ENCODE peak calls at places on chromosome 21, in four cellular contexts. Y is ovary, H is HFF-Myc, X is fibroblast of lung. T is an unnamed sample.

GRCh38 chr21:37380349-37381323 is 14.1 kb downstream of the DYRK1A start:
- DNase-seq in X (no peak), H (no peak), Y (no peak), T (no peak)

GRCh38 chr21:44880762-44881585 is 7.5 kb upstream of the PTTG1IP start:
- DNase-seq in Y (no peak), H (no peak), X (peak), T (no peak)

GRCh38 chr21:44755227-44755626 is 43.9 kb upstream of the TSPEAR start:
- DNase-seq in X (peak), H (no peak), Y (no peak), T (no peak)

GRCh38 chr21:45990741-45991605 is 9.4 kb downstream of the COL6A1 start:
- DNase-seq in Y (no peak), X (no peak), H (no peak), T (no peak)

GRCh38 chr21:41610042-41610839 is 102.3 kb upstream of the TMPRSS2 start:
- DNase-seq in H (no peak), X (peak), Y (no peak), T (no peak)

GRCh38 chr21:32130031-32130891 is 148.6 kb downstream of the MIS18A start:
- DNase-seq in Y (no peak), X (no peak), H (no peak), T (no peak)

GRCh38 chr21:39073717-39074116 is 109.5 kb downstream of the PSMG1 start:
- DNase-seq in H (no peak), X (no peak), Y (no peak), T (no peak)

GRCh38 chr21:44294391-44295162 is 5.3 kb upstream of the PFKL start:
- DNase-seq in Y (peak), H (no peak), X (peak), T (no peak)

GRCh38 chr21:41751621-41752020 is 15.2 kb downstream of the RIPK4 start:
- DNase-seq in Y (no peak), H (no peak), X (no peak), T (no peak)

GRCh38 chr21:40886931-40887330 is 40.0 kb upstream of the DSCAM start:
- DNase-seq in H (no peak), X (no peak), Y (no peak), T (no peak)

GRCh38 chr21:21034046-21034445 is 35.8 kb downstream of the NCAM2 start:
- DNase-seq in H (no peak), X (peak), Y (no peak), T (no peak)

GRCh38 chr21:32383812-32384211 is 9.0 kb downstream of the URB1 start:
- DNase-seq in X (no peak), Y (no peak), H (no peak), T (no peak)

GRCh38 chr21:32653326-32653901 is 41.2 kb upstream of the CFAP298 start:
- DNase-seq in X (peak), H (no peak), Y (no peak), T (no peak)

GRCh38 chr21:22871692-22872091 is 1873.5 kb downstream of the NCAM2 start:
- DNase-seq in X (no peak), Y (no peak), H (no peak), T (no peak)

GRCh38 chr21:45975017-45975595 is 6.5 kb upstream of the COL6A1 start:
- DNase-seq in H (no peak), Y (peak), X (no peak), T (no peak)

GRCh38 chr21:46323227-46323709 is 402 bp downstream of the C21orf58 start:
- DNase-seq in Y (no peak), H (no peak), X (no peak), T (no peak)

GRCh38 chr21:45406801-45407628 is 2.0 kb downstream of the COL18A1 start:
- DNase-seq in X (no peak), Y (no peak), H (no peak), T (no peak)

GRCh38 chr21:29092102-29092959 is 18.9 kb upstream of the CCT8 start:
- DNase-seq in H (no peak), Y (no peak), X (peak), T (no peak)
- TF ChIP-seq CTCF in H (no peak), Y (no peak), X (no peak), T (peak)

DNA sequence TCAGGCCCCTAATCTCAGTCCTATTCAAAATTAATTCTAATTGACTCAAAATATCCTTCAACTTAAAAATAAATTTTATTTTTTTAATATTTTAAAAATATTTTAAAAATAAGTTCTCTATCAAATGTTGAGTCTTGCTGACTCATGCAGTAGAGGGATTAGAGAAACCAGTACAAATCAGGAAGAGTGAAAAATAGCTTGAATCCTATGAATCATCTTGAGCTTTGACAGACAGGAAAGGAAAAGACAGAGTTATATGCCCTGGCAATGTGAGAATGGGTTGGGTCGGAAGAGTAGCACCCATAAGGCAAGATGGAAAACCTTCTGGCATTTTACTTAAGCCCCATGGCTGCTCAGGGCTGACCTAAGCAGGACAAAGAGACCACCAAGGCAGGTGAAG is 346.6 kb upstream of the RUNX1 start:
- DNase-seq in H (no peak), Y (no peak), X (no peak), T (no peak)
- H3K4me3 ChIP-seq in H (no peak), Y (no peak), X (no peak), T (no peak)

GRCh38 chr21:25039461-25040380 is 567.6 kb downstream of the MRPL39 start:
- DNase-seq in Y (no peak), H (no peak), X (peak), T (no peak)
- TF ChIP-seq CTCF in Y (peak), H (no peak), X (no peak), T (no peak)

DNA sequence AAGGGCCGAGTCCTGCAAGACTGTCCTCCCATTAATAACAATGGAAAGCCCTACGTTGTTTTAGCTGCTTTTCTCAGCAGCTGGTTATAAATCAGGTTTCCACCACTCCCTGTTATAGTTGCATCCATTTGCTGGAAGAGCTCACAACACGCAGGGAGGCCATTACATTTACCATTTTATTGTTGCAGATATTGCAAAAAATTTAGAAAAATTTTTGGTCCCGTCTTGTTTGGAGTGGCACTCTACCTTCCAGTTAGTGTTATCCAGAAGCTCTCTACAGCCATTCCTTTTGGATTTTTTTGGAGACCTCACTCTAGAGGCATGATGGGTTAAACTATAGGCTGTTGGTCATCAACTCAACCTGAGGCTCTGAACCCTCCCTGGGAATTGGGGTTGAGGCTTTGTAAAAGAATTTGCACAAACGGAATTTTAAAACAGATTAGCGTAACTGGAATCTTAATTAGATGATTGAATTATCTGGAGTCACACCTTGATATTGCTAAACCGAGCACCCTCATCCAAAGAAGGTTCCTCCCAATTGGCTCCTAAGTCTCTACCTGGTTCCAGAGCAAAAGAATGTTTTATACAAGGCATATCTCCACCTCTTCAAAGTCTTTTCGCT is 1532.0 kb upstream of the TPTE start:
- DNase-seq in H (no peak), X (no peak), Y (no peak), T (no peak)
- H3K4me3 ChIP-seq in H (no peak), X (no peak), Y (no peak), T (no peak)